ENCODE peak calls at places on chromosomes 6 and 20, in five cellular contexts. One of them, this sample, is unnamed.

GRCh38 chr6:51301969-51302368 is 483.3 kb downstream of the TFAP2B start:
- DNase-seq in stomach: no peak
- DNase-seq in Peyer's patch: no peak
- DNase-seq in H1: no peak
- DNase-seq in gastrocnemius medialis: no peak
- DNase-seq in this sample: no peak

GRCh38 chr6:137094411-137095008 is 49.7 kb upstream of the IL20RA start:
- DNase-seq in stomach: peak
- DNase-seq in Peyer's patch: peak
- DNase-seq in H1: peak
- DNase-seq in gastrocnemius medialis: peak
- DNase-seq in this sample: peak

GRCh38 chr6:14455442-14455841 is 337.9 kb downstream of the CD83 start:
- DNase-seq in stomach: no peak
- DNase-seq in Peyer's patch: no peak
- DNase-seq in H1: no peak
- DNase-seq in gastrocnemius medialis: no peak
- DNase-seq in this sample: no peak

GRCh38 chr20:23180451-23180921 is 94.4 kb upstream of the CD93 start:
- DNase-seq in stomach: no peak
- DNase-seq in Peyer's patch: no peak
- DNase-seq in H1: no peak
- DNase-seq in gastrocnemius medialis: peak
- DNase-seq in this sample: peak

GRCh38 chr20:34848597-34848996 is 23.1 kb upstream of the NCOA6 start:
- DNase-seq in stomach: no peak
- DNase-seq in Peyer's patch: no peak
- DNase-seq in H1: no peak
- DNase-seq in gastrocnemius medialis: no peak
- DNase-seq in this sample: no peak

GRCh38 chr20:3778976-3779375 is 2.3 kb downstream of the SPEF1 start:
- DNase-seq in stomach: no peak
- DNase-seq in Peyer's patch: no peak
- DNase-seq in H1: no peak
- DNase-seq in gastrocnemius medialis: no peak
- DNase-seq in this sample: no peak

GRCh38 chr6:127775371-127775770 is 125.5 kb downstream of the THEMIS start:
- DNase-seq in stomach: no peak
- DNase-seq in Peyer's patch: no peak
- DNase-seq in H1: no peak
- DNase-seq in gastrocnemius medialis: no peak
- DNase-seq in this sample: no peak

GRCh38 chr6:77740380-77740779 is 87.5 kb downstream of the MEI4 start:
- DNase-seq in stomach: no peak
- DNase-seq in Peyer's patch: no peak
- DNase-seq in H1: no peak
- DNase-seq in gastrocnemius medialis: no peak
- DNase-seq in this sample: no peak

GRCh38 chr6:7169296-7169721 is 61.5 kb downstream of the RREB1 start:
- DNase-seq in stomach: no peak
- DNase-seq in Peyer's patch: no peak
- DNase-seq in H1: peak
- DNase-seq in gastrocnemius medialis: peak
- DNase-seq in this sample: peak

GRCh38 chr6:579339-579738 is 77.6 kb downstream of the HUS1B start:
- DNase-seq in stomach: no peak
- DNase-seq in Peyer's patch: no peak
- DNase-seq in H1: no peak
- DNase-seq in gastrocnemius medialis: no peak
- DNase-seq in this sample: no peak

GRCh38 chr6:35086636-35087360 is 54.3 kb downstream of the TCP11 start:
- DNase-seq in stomach: no peak
- DNase-seq in Peyer's patch: no peak
- DNase-seq in H1: no peak
- DNase-seq in gastrocnemius medialis: no peak
- DNase-seq in this sample: no peak

GRCh38 chr6:159357211-159357920 is 188.2 kb downstream of the FNDC1 start:
- DNase-seq in stomach: no peak
- DNase-seq in Peyer's patch: no peak
- DNase-seq in H1: no peak
- DNase-seq in gastrocnemius medialis: no peak
- DNase-seq in this sample: no peak

GRCh38 chr6:42555477-42556457 is 8.1 kb upstream of the UBR2 start:
- DNase-seq in stomach: no peak
- DNase-seq in Peyer's patch: no peak
- DNase-seq in H1: no peak
- DNase-seq in gastrocnemius medialis: no peak
- DNase-seq in this sample: no peak

GRCh38 chr6:10725716-10726115 is 2.8 kb downstream of the TMEM14C start:
- DNase-seq in stomach: no peak
- DNase-seq in Peyer's patch: no peak
- DNase-seq in H1: no peak
- DNase-seq in gastrocnemius medialis: no peak
- DNase-seq in this sample: no peak

GRCh38 chr6:42708096-42708495 is 14.3 kb downstream of the PRPH2 start:
- DNase-seq in stomach: no peak
- DNase-seq in Peyer's patch: no peak
- DNase-seq in H1: no peak
- DNase-seq in gastrocnemius medialis: no peak
- DNase-seq in this sample: no peak

GRCh38 chr6:32761084-32761483 is 2.2 kb downstream of the HLA-DQB2 start:
- DNase-seq in stomach: no peak
- DNase-seq in Peyer's patch: no peak
- DNase-seq in H1: no peak
- DNase-seq in gastrocnemius medialis: no peak
- DNase-seq in this sample: no peak

GRCh38 chr6:66825539-66825938 is 1118.5 kb upstream of the EYS start:
- DNase-seq in stomach: no peak
- DNase-seq in Peyer's patch: no peak
- DNase-seq in H1: no peak
- DNase-seq in gastrocnemius medialis: no peak
- DNase-seq in this sample: no peak

GRCh38 chr6:70166088-70166958 is 136.6 kb downstream of the COL9A1 start:
- DNase-seq in stomach: peak
- DNase-seq in Peyer's patch: no peak
- DNase-seq in H1: peak
- DNase-seq in gastrocnemius medialis: peak
- DNase-seq in this sample: no peak

GRCh38 chr20:24700166-24700860 is 230.9 kb downstream of the SYNDIG1 start:
- DNase-seq in stomach: peak
- DNase-seq in Peyer's patch: no peak
- DNase-seq in H1: peak
- DNase-seq in gastrocnemius medialis: no peak
- DNase-seq in this sample: no peak

GRCh38 chr20:60381643-60382400 is 423.6 kb downstream of the CDH26 start:
- DNase-seq in stomach: no peak
- DNase-seq in Peyer's patch: no peak
- DNase-seq in H1: no peak
- DNase-seq in gastrocnemius medialis: no peak
- DNase-seq in this sample: no peak

DNA sequence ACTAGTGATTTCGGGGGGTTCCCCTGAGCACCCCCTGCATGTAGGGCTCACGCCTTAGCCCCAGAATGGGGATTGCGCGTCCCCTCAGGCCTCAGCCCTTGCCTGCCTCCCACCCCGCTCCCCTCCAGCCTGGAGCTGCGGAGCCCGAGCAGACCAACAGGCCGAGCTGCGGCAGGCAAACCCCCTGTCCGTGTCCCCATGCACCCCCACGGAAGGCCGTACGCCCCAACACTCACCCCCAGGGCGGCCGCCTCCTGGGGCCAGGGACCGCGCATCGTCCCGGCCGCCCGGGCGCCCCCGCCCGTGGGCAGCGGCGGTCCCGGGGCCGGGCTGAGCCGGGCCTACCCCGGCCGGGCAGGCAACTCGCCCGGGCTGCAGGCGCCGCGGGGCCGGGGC is 1.2 kb upstream of the KCNB1 start:
- DNase-seq in stomach: no peak
- DNase-seq in Peyer's patch: no peak
- DNase-seq in H1: peak
- DNase-seq in gastrocnemius medialis: no peak
- DNase-seq in this sample: no peak
- H3K4me3 ChIP-seq in stomach: peak
- H3K4me3 ChIP-seq in Peyer's patch: peak
- H3K4me3 ChIP-seq in H1: peak
- H3K4me3 ChIP-seq in gastrocnemius medialis: peak
- H3K4me3 ChIP-seq in this sample: peak

DNA sequence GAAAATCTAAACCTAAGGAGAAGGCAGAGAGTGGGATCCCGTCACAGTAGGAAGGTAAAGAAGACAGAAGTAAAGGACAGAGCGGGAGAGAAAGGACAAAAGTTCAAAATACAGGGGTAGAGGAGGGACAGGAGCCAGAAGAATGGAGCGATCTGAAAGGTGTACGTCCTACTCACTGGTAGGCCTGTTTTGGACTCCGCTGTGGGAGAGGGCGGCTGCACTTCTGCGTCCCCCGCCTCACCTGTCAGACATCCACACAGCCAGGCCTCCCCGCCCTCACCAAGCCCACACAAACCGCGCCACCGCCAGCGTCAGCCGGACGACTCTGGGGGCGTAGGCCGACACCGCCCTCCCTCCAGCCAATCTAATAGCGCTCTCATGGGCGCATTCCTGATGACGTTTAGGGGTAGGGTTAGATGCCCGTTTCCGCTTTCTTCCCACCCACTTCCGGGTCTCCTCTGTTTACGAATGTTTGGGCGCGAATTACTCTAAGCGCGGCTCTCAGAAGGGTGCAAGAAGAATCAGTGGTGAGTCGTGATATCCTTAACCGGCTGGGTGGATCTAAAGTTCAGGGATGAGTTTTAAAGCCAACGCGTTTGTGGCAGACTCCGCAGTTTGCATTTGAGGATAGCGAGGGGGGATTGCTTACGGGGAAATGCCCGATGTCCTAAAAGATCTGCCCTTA is at the start of the genes CENPQ and MMUT:
- DNase-seq in stomach: peak
- DNase-seq in Peyer's patch: peak
- DNase-seq in H1: peak
- DNase-seq in gastrocnemius medialis: peak
- DNase-seq in this sample: peak
- TF ChIP-seq POLR2A in stomach: peak
- TF ChIP-seq POLR2A in Peyer's patch: peak
- TF ChIP-seq POLR2A in H1: peak
- TF ChIP-seq POLR2A in gastrocnemius medialis: peak
- TF ChIP-seq POLR2A in this sample: peak

GRCh38 chr6:29974901-29975560 is 32.7 kb downstream of the HLA-A start:
- DNase-seq in stomach: no peak
- DNase-seq in Peyer's patch: no peak
- DNase-seq in H1: peak
- DNase-seq in gastrocnemius medialis: no peak
- DNase-seq in this sample: no peak
- H3K4me3 ChIP-seq in stomach: peak
- H3K4me3 ChIP-seq in Peyer's patch: peak
- H3K4me3 ChIP-seq in H1: peak
- H3K4me3 ChIP-seq in gastrocnemius medialis: peak
- H3K4me3 ChIP-seq in this sample: peak

DNA sequence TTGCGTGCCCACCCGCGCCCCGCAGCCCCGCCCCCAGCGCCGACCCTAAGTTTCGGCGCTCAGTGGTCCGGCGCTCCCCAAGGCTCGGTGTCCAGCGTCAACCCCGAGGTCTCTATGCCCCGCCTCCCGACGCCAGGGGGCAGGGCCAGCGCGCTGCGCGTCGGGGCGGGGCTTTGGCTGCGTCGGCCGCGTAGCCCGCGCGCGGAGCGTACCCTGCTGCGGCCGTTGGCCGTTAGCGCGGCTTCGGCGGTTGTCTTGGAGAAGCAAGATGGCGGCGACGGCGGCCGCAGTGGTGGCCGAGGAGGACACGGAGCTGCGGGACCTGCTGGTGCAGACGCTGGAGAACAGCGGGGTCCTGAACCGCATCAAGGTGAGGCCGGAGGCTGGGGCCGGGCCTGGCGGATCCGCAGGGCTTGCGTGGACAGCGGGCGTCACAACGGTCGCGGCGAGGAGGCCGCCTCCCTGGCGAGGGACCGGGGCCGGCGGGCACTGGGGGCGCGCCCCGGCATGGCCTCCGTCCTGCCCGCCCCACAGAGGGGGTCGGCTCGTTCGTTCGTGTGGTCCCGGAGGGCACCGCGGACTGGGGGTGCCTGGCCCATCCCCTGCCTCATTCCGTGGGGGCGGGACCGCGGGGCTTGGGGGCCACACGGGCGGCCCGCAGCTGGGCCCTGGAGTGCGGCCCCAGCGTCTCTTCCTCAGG is at the start of gene CEP43:
- DNase-seq in stomach: peak
- DNase-seq in Peyer's patch: peak
- DNase-seq in H1: peak
- DNase-seq in gastrocnemius medialis: peak
- DNase-seq in this sample: peak
- TF ChIP-seq POLR2A in stomach: no peak
- TF ChIP-seq POLR2A in Peyer's patch: peak
- TF ChIP-seq POLR2A in H1: peak
- TF ChIP-seq POLR2A in gastrocnemius medialis: no peak
- TF ChIP-seq POLR2A in this sample: no peak

This sample was measured in heart left ventricle.